ENCODE peak calls at places on chromosomes 3 and 15, in six cellular contexts. One of them, this sample, is unnamed.

GRCh38 chr3:125381743-125382142 is 6.6 kb upstream of the ZNF148 start:
- DNase-seq in WERI-Rb-1: no peak
- DNase-seq in cardiac fibroblast: peak
- DNase-seq in cardiac muscle cell: no peak
- DNase-seq in CD8-positive, alpha-beta T cell: no peak
- DNase-seq in Calu3: peak
- DNase-seq in this sample: no peak

GRCh38 chr15:22933641-22934061 is 46.5 kb downstream of the CYFIP1 start:
- DNase-seq in WERI-Rb-1: no peak
- DNase-seq in Calu3: no peak
- DNase-seq in cardiac fibroblast: no peak
- DNase-seq in cardiac muscle cell: no peak
- DNase-seq in CD8-positive, alpha-beta T cell: no peak
- DNase-seq in this sample: no peak

GRCh38 chr3:62935793-62936192 is 60.6 kb upstream of the CADPS start:
- DNase-seq in cardiac fibroblast: no peak
- DNase-seq in WERI-Rb-1: no peak
- DNase-seq in cardiac muscle cell: no peak
- DNase-seq in CD8-positive, alpha-beta T cell: no peak
- DNase-seq in Calu3: no peak
- DNase-seq in this sample: no peak

GRCh38 chr3:121073011-121073410 is 165.0 kb downstream of the STXBP5L start:
- DNase-seq in CD8-positive, alpha-beta T cell: no peak
- DNase-seq in cardiac fibroblast: no peak
- DNase-seq in Calu3: no peak
- DNase-seq in WERI-Rb-1: no peak
- DNase-seq in cardiac muscle cell: no peak
- DNase-seq in this sample: no peak

GRCh38 chr3:195744437-195744836 is 23.7 kb downstream of the MUC20 start:
- DNase-seq in WERI-Rb-1: no peak
- DNase-seq in Calu3: no peak
- DNase-seq in cardiac muscle cell: no peak
- DNase-seq in CD8-positive, alpha-beta T cell: no peak
- DNase-seq in cardiac fibroblast: no peak
- DNase-seq in this sample: no peak

GRCh38 chr3:35183915-35184675 is 455.2 kb upstream of the ARPP21 start:
- DNase-seq in WERI-Rb-1: no peak
- DNase-seq in cardiac fibroblast: peak
- DNase-seq in CD8-positive, alpha-beta T cell: no peak
- DNase-seq in cardiac muscle cell: no peak
- DNase-seq in Calu3: no peak
- DNase-seq in this sample: no peak

GRCh38 chr3:54427951-54428871 is 305.9 kb downstream of the CACNA2D3 start:
- DNase-seq in WERI-Rb-1: peak
- DNase-seq in cardiac muscle cell: peak
- DNase-seq in cardiac fibroblast: peak
- DNase-seq in CD8-positive, alpha-beta T cell: no peak
- DNase-seq in Calu3: peak
- DNase-seq in this sample: peak

GRCh38 chr3:99458013-99458412 is 180.4 kb upstream of the COL8A1 start:
- DNase-seq in cardiac fibroblast: no peak
- DNase-seq in cardiac muscle cell: no peak
- DNase-seq in WERI-Rb-1: no peak
- DNase-seq in CD8-positive, alpha-beta T cell: no peak
- DNase-seq in Calu3: no peak
- DNase-seq in this sample: no peak

GRCh38 chr15:96746621-96747155 is 416.2 kb downstream of the NR2F2 start:
- DNase-seq in cardiac fibroblast: no peak
- DNase-seq in Calu3: no peak
- DNase-seq in cardiac muscle cell: peak
- DNase-seq in CD8-positive, alpha-beta T cell: no peak
- DNase-seq in WERI-Rb-1: no peak
- DNase-seq in this sample: no peak

DNA sequence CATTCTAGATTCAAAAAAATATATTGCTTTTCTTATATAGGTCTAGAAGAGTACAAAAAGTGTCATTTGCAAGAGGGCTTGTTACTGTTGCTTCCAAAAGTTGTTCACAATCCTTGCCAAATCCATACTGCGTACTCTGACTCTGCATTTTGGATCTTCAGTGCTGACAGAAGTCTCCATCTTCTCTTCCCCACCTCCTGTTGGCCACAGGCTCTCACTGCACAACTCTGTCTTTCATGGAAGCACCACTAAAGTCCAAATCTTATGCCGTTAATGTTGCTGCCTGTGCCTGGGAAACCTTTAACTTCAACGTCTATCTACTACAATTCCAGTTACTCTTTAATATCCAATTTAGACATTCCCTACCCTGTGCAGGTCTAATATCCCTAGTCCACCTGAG is 419.9 kb downstream of the NR2F2 start:
- DNase-seq in cardiac fibroblast: no peak
- DNase-seq in CD8-positive, alpha-beta T cell: no peak
- DNase-seq in cardiac muscle cell: no peak
- DNase-seq in Calu3: no peak
- DNase-seq in WERI-Rb-1: no peak
- DNase-seq in this sample: no peak
- TF ChIP-seq CTCF in cardiac fibroblast: peak
- TF ChIP-seq CTCF in CD8-positive, alpha-beta T cell: no peak
- TF ChIP-seq CTCF in cardiac muscle cell: no peak
- TF ChIP-seq CTCF in Calu3: no peak
- TF ChIP-seq CTCF in WERI-Rb-1: no peak
- TF ChIP-seq CTCF in this sample: no peak

DNA sequence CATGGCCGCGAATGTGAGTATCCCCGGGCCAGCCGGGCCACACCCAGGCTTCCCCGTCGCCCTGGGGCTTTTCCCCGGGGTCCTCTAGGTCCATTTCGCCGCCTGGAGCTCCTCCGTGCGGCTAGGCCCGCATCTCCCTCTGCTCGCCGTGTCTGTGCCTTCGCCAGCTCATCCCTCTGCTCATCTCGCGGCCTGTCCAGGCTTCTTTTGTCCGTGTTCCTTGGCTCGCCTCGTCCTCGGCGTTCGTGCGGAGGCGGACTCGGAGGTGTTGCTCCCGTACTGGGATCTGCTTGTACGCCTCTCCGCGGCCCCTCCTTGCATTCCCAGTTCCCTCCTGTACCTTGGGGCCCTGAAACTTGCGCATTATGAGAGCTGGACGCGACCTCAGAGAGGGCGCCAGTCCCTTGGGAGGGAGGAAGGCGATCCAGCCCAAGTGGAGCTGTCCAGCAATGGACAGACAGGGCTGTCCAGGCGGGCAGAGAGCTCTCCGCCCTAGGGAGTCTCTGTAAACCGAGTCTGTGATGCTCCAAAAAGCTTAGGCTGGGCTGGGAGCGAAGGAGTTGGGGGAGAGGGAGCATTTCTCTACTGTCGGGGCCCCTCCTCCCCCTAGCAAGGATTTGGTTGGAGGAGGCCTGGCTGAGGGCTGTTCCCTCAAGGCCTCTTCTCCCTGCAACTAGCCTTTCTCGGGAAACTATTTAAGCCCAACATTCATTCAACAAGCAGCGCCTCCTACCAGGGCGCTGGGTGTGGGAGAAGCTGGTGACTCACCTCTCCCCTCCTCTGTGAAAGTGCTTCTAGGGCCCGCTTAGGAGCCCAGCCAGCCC is 553 bp downstream of the TMEM43 start:
- DNase-seq in WERI-Rb-1: peak
- DNase-seq in Calu3: peak
- DNase-seq in CD8-positive, alpha-beta T cell: no peak
- DNase-seq in cardiac muscle cell: peak
- DNase-seq in cardiac fibroblast: peak
- DNase-seq in this sample: peak
- TF ChIP-seq CTCF in WERI-Rb-1: peak
- TF ChIP-seq CTCF in Calu3: no peak
- TF ChIP-seq CTCF in CD8-positive, alpha-beta T cell: no peak
- TF ChIP-seq CTCF in cardiac muscle cell: peak
- TF ChIP-seq CTCF in cardiac fibroblast: no peak
- TF ChIP-seq CTCF in this sample: no peak

GRCh38 chr3:184361932-184362667 is 590 bp downstream of the POLR2H start:
- DNase-seq in cardiac fibroblast: peak
- DNase-seq in Calu3: peak
- DNase-seq in WERI-Rb-1: no peak
- DNase-seq in cardiac muscle cell: peak
- DNase-seq in CD8-positive, alpha-beta T cell: no peak
- DNase-seq in this sample: peak

GRCh38 chr3:184361532-184361931 is at the start of the genes CLCN2 and POLR2H:
- DNase-seq in cardiac muscle cell: peak
- DNase-seq in cardiac fibroblast: no peak
- DNase-seq in WERI-Rb-1: peak
- DNase-seq in Calu3: peak
- DNase-seq in CD8-positive, alpha-beta T cell: no peak
- DNase-seq in this sample: peak

GRCh38 chr3:184360070-184360833 is 1.2 kb downstream of the CLCN2 start:
- DNase-seq in cardiac muscle cell: no peak
- DNase-seq in cardiac fibroblast: no peak
- DNase-seq in CD8-positive, alpha-beta T cell: no peak
- DNase-seq in WERI-Rb-1: no peak
- DNase-seq in Calu3: no peak
- DNase-seq in this sample: no peak

GRCh38 chr3:184360834-184361531 is 422 bp downstream of the CLCN2 start:
- DNase-seq in cardiac muscle cell: no peak
- DNase-seq in Calu3: peak
- DNase-seq in CD8-positive, alpha-beta T cell: no peak
- DNase-seq in WERI-Rb-1: no peak
- DNase-seq in cardiac fibroblast: no peak
- DNase-seq in this sample: no peak

DNA sequence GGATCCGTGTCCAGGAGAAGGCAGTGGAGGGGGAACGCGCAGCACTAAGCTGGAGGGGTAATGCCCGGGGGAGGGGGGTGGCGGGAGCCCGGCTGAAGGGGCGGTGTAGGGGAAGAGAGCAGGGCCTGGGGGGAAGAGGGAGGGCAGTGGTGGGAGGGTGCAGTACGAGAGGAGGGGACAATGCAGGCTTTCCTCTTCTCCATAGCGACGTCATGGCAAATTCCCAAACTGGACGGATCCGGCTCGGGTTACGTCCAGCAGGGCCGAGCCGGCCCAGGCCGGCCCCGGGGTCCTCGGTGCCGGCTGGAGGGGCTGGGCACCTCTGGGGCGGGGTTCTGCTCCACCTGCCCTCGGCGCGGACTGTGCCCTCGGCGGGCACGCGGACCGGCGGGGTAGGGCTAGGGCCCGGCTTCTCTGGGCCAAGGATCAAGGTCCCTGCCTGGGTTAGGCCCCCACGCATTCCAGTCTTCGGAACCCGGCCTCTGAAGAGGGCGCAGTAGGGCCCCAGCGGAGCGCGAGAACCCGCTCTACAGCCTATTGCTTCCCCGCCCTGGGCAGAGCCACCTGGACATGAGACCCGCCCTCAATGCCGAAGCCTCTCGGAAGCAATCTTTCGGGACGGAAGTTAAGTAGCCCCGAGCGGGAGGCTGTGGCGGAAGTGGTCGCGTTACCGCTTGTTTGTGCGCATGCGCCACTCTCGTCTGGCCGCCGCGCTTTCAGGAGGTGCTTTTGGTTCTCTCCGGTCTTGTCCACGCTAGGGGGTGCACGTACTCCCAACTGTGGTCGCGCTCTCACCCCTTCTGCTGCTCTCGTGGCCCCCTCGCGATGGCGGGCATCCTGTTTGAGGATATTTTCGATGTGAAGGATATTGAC is 1.4 kb downstream of the POLR2H start:
- DNase-seq in Calu3: peak
- DNase-seq in cardiac muscle cell: peak
- DNase-seq in WERI-Rb-1: peak
- DNase-seq in cardiac fibroblast: peak
- DNase-seq in CD8-positive, alpha-beta T cell: peak
- DNase-seq in this sample: peak
- TF ChIP-seq CTCF in Calu3: peak
- TF ChIP-seq CTCF in cardiac muscle cell: peak
- TF ChIP-seq CTCF in WERI-Rb-1: peak
- TF ChIP-seq CTCF in cardiac fibroblast: peak
- TF ChIP-seq CTCF in CD8-positive, alpha-beta T cell: peak
- TF ChIP-seq CTCF in this sample: peak

DNA sequence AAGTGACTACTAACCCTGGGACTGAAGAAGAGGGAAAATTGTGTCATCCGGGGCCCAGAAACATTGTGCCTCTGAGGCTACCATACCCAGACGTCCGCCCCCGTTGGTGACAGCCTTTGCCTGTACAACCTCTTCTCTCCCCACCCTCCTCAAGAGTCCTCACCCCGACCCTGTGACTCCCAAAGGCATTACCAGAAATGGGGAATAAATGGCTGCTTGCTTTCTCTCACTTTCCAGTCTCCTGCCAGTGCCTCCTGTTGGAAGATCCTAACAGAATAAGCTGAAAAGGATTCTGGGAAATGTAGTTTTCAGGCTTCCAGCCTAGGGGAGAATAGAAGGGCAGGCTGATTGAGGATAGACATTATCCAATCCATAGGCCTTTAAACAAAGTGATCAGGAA is 30.8 kb upstream of the SLC25A36 start:
- DNase-seq in WERI-Rb-1: no peak
- DNase-seq in cardiac muscle cell: peak
- DNase-seq in cardiac fibroblast: peak
- DNase-seq in CD8-positive, alpha-beta T cell: no peak
- DNase-seq in Calu3: no peak
- DNase-seq in this sample: peak
- TF ChIP-seq CTCF in WERI-Rb-1: no peak
- TF ChIP-seq CTCF in cardiac muscle cell: peak
- TF ChIP-seq CTCF in cardiac fibroblast: peak
- TF ChIP-seq CTCF in CD8-positive, alpha-beta T cell: no peak
- TF ChIP-seq CTCF in Calu3: no peak
- TF ChIP-seq CTCF in this sample: no peak